ENCODE peak calls at places on chromosomes 4 and X, in four cellular contexts. P, C, D and N are unnamed samples.

GRCh38 chr4:10118355-10119004 is 1.9 kb upstream of the WDR1 start:
- DNase-seq in P (no peak), C (no peak), D (no peak), N (no peak)

GRCh38 chrX:110758781-110759180 is 36.8 kb downstream of the CHRDL1 start:
- DNase-seq in P (no peak), D (no peak), C (no peak), N (no peak)

GRCh38 chrX:154363706-154364439 is 10.6 kb downstream of the FLNA start:
- DNase-seq in P (no peak), C (no peak), D (no peak), N (no peak)

GRCh38 chr4:56049428-56050212 is 100.9 kb downstream of the CEP135 start:
- DNase-seq in D (no peak), C (peak; percentile 50), P (peak; percentile 63), N (peak; percentile 14)

GRCh38 chrX:150635952-150636351 is 57.2 kb upstream of the MTMR1 start:
- DNase-seq in D (no peak), C (peak; percentile 72), P (no peak), N (no peak)

GRCh38 chrX:34884693-34885277 is 57.8 kb upstream of the FAM47B start:
- DNase-seq in D (peak; percentile 32), C (peak; percentile 79), P (no peak), N (no peak)

GRCh38 chrX:68894513-68895338 is 65.9 kb downstream of the EFNB1 start:
- DNase-seq in D (no peak), P (peak; percentile 77), C (peak; percentile 48), N (peak; percentile 61)

GRCh38 chrX:37349131-37350033 is at the start of gene PRRG1:
- DNase-seq in D (peak; percentile 57), C (peak; percentile 90), P (peak; percentile 85), N (peak; percentile 61)

GRCh38 chrX:48003367-48003757 is 427 bp downstream of the ZNF182 start:
- DNase-seq in D (no peak), C (no peak), P (peak; percentile 52), N (no peak)

GRCh38 chrX:44157858-44158257 is 184.7 kb upstream of the NDP start:
- DNase-seq in P (no peak), C (no peak), D (peak; percentile 20), N (no peak)

GRCh38 chr4:55348436-55348835 is 2.4 kb downstream of the SRD5A3 start:
- DNase-seq in C (peak; percentile 61), P (no peak), D (no peak), N (no peak)

GRCh38 chr4:123488916-123489315 is 92.3 kb downstream of the SPRY1 start:
- DNase-seq in P (no peak), D (no peak), C (peak; percentile 75), N (no peak)

GRCh38 chr4:168796362-168797106 is 213.5 kb downstream of the CBR4 start:
- DNase-seq in P (no peak), C (peak; percentile 71), D (peak; percentile 79), N (no peak)

GRCh38 chr4:122346036-122346435 is 32.8 kb upstream of the ADAD1 start:
- DNase-seq in D (no peak), C (no peak), P (no peak), N (no peak)

GRCh38 chrX:80808160-80808735 is 1.4 kb downstream of the BRWD3 start:
- DNase-seq in C (peak; percentile 83), D (peak; percentile 38), P (peak; percentile 81), N (peak; percentile 71)

GRCh38 chr4:16721618-16722291 is 176.7 kb downstream of the LDB2 start:
- DNase-seq in P (no peak), D (peak; percentile 22), C (peak; percentile 15), N (no peak)

GRCh38 chrX:120794525-120794975 is 81.1 kb downstream of the CT47B1 start:
- DNase-seq in D (no peak), P (no peak), C (peak; percentile 49), N (no peak)

GRCh38 chr4:95250544-95251137 is 298.1 kb downstream of the UNC5C start:
- DNase-seq in D (no peak), C (peak; percentile 6), P (no peak), N (no peak)

GRCh38 chr4:126267689-126268088 is 952.9 kb downstream of the FAT4 start:
- DNase-seq in P (no peak), C (peak; percentile 17), D (no peak), N (no peak)

GRCh38 chrX:23662853-23663252 is 4.4 kb upstream of the PRDX4 start:
- DNase-seq in D (no peak), P (no peak), C (peak; percentile 58), N (no peak)

GRCh38 chrX:80550722-80551121 is 130.5 kb downstream of the TENT5D start:
- DNase-seq in C (no peak), P (no peak), D (no peak), N (no peak)

GRCh38 chrX:13103914-13104274 is 59.5 kb upstream of the FAM9C start:
- DNase-seq in C (no peak), D (no peak), P (no peak), N (no peak)

GRCh38 chrX:41596586-41596985 is 92.2 kb upstream of the GPR34 start:
- DNase-seq in C (peak; percentile 27), D (no peak), P (no peak), N (no peak)

GRCh38 chrX:24014388-24015018 is 12.5 kb downstream of the KLHL15 start:
- DNase-seq in C (no peak), P (no peak), D (no peak), N (no peak)

GRCh38 chrX:129769467-129770154 is 10.1 kb upstream of the SASH3 start:
- DNase-seq in D (peak; percentile 20), P (no peak), C (no peak), N (no peak)

GRCh38 chr4:13537011-13537831 is 7.1 kb downstream of the NKX3-2 start:
- DNase-seq in P (no peak), C (peak; percentile 10), D (no peak), N (no peak)

GRCh38 chr4:24912252-24913098 is at the start of gene CCDC149:
- DNase-seq in C (peak; percentile 86), D (no peak), P (peak; percentile 87), N (peak; percentile 32)

GRCh38 chrX:110222497-110223257 is 95.2 kb downstream of the AMMECR1 start:
- DNase-seq in D (no peak), P (no peak), C (no peak), N (no peak)

GRCh38 chrX:3518870-3519269 is 172.4 kb upstream of the MXRA5 start:
- DNase-seq in P (peak; percentile 14), D (peak; percentile 39), C (peak; percentile 76), N (no peak)

GRCh38 chr4:144451771-144452170 is 194.2 kb upstream of the HHIP start:
- DNase-seq in C (no peak), P (no peak), D (no peak), N (no peak)

GRCh38 chrX:130746709-130747347 is 156.2 kb downstream of the ENOX2 start:
- DNase-seq in C (peak; percentile 35), D (no peak), P (no peak), N (no peak)

GRCh38 chr4:151853034-151853433 is 92.2 kb upstream of the GATB start:
- DNase-seq in D (no peak), P (no peak), C (no peak), N (no peak)

GRCh38 chr4:162838671-162839070 is 328.0 kb downstream of the NAF1 start:
- DNase-seq in C (no peak), P (peak; percentile 22), D (no peak), N (no peak)

GRCh38 chr4:88743696-88744095 is 46.1 kb upstream of the NAP1L5 start:
- DNase-seq in D (peak; percentile 52), P (no peak), C (peak; percentile 64), N (no peak)

GRCh38 chr4:153119626-153120025 is 84.6 kb upstream of the TRIM2 start:
- DNase-seq in C (no peak), P (no peak), D (no peak), N (no peak)

GRCh38 chrX:14356401-14356800 is 172.9 kb upstream of the GLRA2 start:
- DNase-seq in P (no peak), D (no peak), C (peak; percentile 86), N (no peak)

GRCh38 chrX:109533631-109534030 is 3.0 kb upstream of the NXT2 start:
- DNase-seq in C (peak; percentile 22), D (no peak), P (no peak), N (no peak)

GRCh38 chrX:6852869-6853268 is 294.6 kb upstream of the STS start:
- DNase-seq in C (no peak), P (no peak), D (no peak), N (no peak)

DNA sequence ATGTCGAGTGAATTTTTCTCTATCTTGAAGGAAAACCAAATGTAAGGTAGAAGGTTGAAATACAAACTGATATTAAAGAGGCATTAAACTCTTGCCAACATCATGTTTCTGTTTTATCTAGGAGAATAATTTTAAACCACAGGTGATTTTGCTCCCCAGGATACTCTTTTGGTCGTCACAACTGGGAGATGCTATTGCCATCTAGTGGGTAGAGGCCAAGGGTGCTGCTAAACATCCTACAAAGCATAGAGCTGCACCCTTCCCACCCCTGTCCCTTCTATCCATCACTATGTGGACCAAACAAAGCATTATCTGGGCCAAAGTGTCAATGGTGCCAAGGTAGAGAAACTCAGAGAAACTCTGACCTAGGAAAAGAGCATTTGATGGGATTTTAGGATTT is 154.6 kb upstream of the MAGEB2 start:
- DNase-seq in P (no peak), C (peak; percentile 0), D (no peak), N (no peak)
- TF ChIP-seq CTCF in P (no peak), C (peak; percentile 24), D (peak; percentile 48), N (peak; percentile 36)

DNA sequence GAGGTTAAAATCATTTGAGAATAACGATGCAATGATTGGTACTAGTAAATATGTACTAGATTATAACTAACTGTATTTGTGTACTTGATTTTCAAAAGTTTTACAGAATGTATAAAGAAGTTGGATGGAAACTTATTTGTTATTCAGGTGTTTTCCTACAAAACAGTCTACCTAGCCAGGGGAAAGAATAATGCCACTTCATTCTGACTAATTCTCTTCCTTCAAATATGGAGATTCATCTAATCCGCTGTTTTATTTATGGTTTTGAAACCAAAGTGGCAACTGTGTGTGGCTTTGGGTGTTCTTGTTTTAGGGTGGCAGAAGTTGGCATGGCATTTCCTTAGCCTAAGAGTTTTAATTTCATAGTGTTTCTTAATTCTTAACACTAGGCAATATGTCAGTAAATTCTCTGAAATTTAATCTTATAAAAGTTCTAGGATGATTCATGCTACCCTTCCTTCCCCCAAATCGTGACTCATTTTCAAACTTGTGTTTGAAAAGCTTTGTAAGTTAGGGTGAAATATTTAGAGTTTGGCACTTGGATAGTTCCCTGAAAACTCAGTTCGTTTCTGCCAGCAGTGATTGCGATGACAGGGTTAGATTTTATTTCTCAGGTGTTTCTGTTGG is 62.6 kb downstream of the DCLK2 start:
- DNase-seq in C (peak; percentile 78), D (peak; percentile 61), P (no peak), N (no peak)
- H3K4me3 ChIP-seq in C (no peak overlapping the region), D (no peak overlapping the region), P (no peak overlapping the region), N (no peak overlapping the region)

GRCh38 chr4:146029147-146029546 is 90.5 kb upstream of the ZNF827 start:
- DNase-seq in D (no peak), C (peak; percentile 11), P (no peak), N (no peak)
- TF ChIP-seq CTCF in D (no peak), C (no peak), P (no peak), N (no peak)

GRCh38 chr4:170011921-170012628 is 14.1 kb downstream of the MFAP3L start:
- DNase-seq in C (no peak), D (no peak), P (no peak), N (no peak)
- H3K4me3 ChIP-seq in C (no peak overlapping the region), D (no peak overlapping the region), P (no peak overlapping the region), N (no peak overlapping the region)

GRCh38 chr4:136489101-136489500 is 1043.2 kb downstream of the PCDH18 start:
- DNase-seq in P (no peak), C (no peak), D (no peak), N (no peak)

GRCh38 chr4:136495076-136495475 is 1037.2 kb downstream of the PCDH18 start:
- DNase-seq in D (no peak), C (no peak), P (no peak), N (no peak)
- TF ChIP-seq CTCF in D (no peak), C (no peak), P (no peak), N (no peak)